ENCODE peak calls at places on chromosome 14, in four cellular contexts. F is NT2/D1, V is left ventricle myocardium inferior, J is GM20000. S is an unnamed sample.

GRCh38 chr14:70237710-70238109 is 49.0 kb upstream of the SLC8A3 start:
- DNase-seq in J (no peak), V (no peak), F (no peak), S (no peak)

GRCh38 chr14:32209471-32209870 is 6.4 kb upstream of the RNU6-8 start:
- DNase-seq in J (no peak), F (no peak), V (no peak), S (no peak)

GRCh38 chr14:29390046-29390841 is 537.4 kb downstream of the PRKD1 start:
- DNase-seq in V (no peak), J (no peak), F (no peak), S (no peak)

GRCh38 chr14:68561531-68562007 is 231.3 kb downstream of the ZFP36L1 start:
- DNase-seq in J (no peak), F (no peak), V (no peak), S (no peak)

GRCh38 chr14:79831198-79831890 is 380.0 kb downstream of the DIO2 start:
- DNase-seq in F (no peak), V (no peak), J (no peak), S (no peak)

GRCh38 chr14:104563191-104563741 is 16.3 kb upstream of the C14orf180 start:
- DNase-seq in V (no peak), J (no peak), F (no peak), S (no peak)

GRCh38 chr14:95663226-95663797 is 22.9 kb upstream of the TCL1B start:
- DNase-seq in V (no peak), J (no peak), F (no peak), S (peak; percentile 59)

GRCh38 chr14:51554339-51554920 is 97.3 kb upstream of the FRMD6 start:
- DNase-seq in J (no peak), V (no peak), F (no peak), S (no peak)